ENCODE peak calls at places on chromosomes 12 and 14, in four cellular contexts. G is upper lobe of left lung, J is ovary, V is breast epithelium. U is an unnamed sample.

GRCh38 chr12:15899282-15899870 is 11.8 kb upstream of the DERA start:
- DNase-seq in G (no peak), J (no peak), V (no peak), U (no peak)

GRCh38 chr12:95733156-95733825 is 57.3 kb downstream of the NTN4 start:
- DNase-seq in G (no peak), J (no peak), V (no peak), U (no peak)

GRCh38 chr12:4449862-4450222 is 4.2 kb upstream of the FGF6 start:
- DNase-seq in G (no peak), J (no peak), V (no peak), U (no peak)

GRCh38 chr12:5200276-5201087 is 156.8 kb downstream of the KCNA5 start:
- DNase-seq in G (peak), J (no peak), V (no peak), U (peak)

GRCh38 chr12:45989857-45990467 is 412 bp downstream of the SCAF11 start:
- DNase-seq in G (no peak), J (peak), V (peak), U (peak)

GRCh38 chr14:30641207-30641606 is 19.1 kb downstream of the SCFD1 start:
- DNase-seq in G (no peak), J (no peak), V (no peak), U (no peak)

GRCh38 chr12:106301611-106302321 is 767 bp upstream of the TCP11L2 start:
- DNase-seq in G (peak), J (no peak), V (peak), U (peak)

GRCh38 chr14:29799718-29800117 is 127.9 kb downstream of the PRKD1 start:
- DNase-seq in G (no peak), J (no peak), V (no peak), U (no peak)

GRCh38 chr12:75658826-75659823 is 147.7 kb upstream of the KRR1 start:
- DNase-seq in G (no peak), J (no peak), V (no peak), U (no peak)

GRCh38 chr14:77320238-77320935 is at the start of gene POMT2:
- DNase-seq in G (peak), J (peak), V (peak), U (peak)

GRCh38 chr12:51692016-51692415 is 101.0 kb downstream of the SCN8A start:
- DNase-seq in G (no peak), J (no peak), V (no peak), U (no peak)

GRCh38 chr14:26984318-26985177 is 386.7 kb upstream of the NOVA1 start:
- DNase-seq in G (peak), J (peak), V (peak), U (no peak)

GRCh38 chr14:77000340-77001235 is 27.9 kb downstream of the IRF2BPL start:
- DNase-seq in G (no peak), J (peak), V (no peak), U (no peak)

GRCh38 chr12:91196436-91196835 is 13.8 kb upstream of the DCN start:
- DNase-seq in G (no peak), J (no peak), V (no peak), U (no peak)

GRCh38 chr14:50901361-50901760 is 29.5 kb downstream of the ABHD12B start:
- DNase-seq in G (no peak), J (no peak), V (no peak), U (no peak)

GRCh38 chr12:92538970-92539749 is 163.6 kb upstream of the PLEKHG7 start:
- DNase-seq in G (no peak), J (no peak), V (no peak), U (no peak)

GRCh38 chr12:52390739-52391617 is 5.5 kb upstream of the KRT84 start:
- DNase-seq in G (no peak), J (no peak), V (no peak), U (no peak)

GRCh38 chr12:113128802-113129663 is 6.5 kb downstream of the RASAL1 start:
- DNase-seq in G (no peak), J (no peak), V (no peak), U (no peak)

GRCh38 chr14:92794547-92794941 is 439 bp downstream of the GOLGA5 start:
- DNase-seq in G (peak), J (no peak), V (no peak), U (peak)

GRCh38 chr12:119631930-119632678 is 35.8 kb upstream of the PRKAB1 start:
- DNase-seq in G (no peak), J (no peak), V (no peak), U (no peak)

GRCh38 chr14:101982621-101983020 is 18.2 kb downstream of the DYNC1H1 start:
- DNase-seq in G (no peak), J (no peak), V (no peak), U (no peak)

GRCh38 chr12:16008442-16008841 is 97.3 kb downstream of the DERA start:
- DNase-seq in G (no peak), J (no peak), V (no peak), U (no peak)

GRCh38 chr14:94753067-94753466 is 16.8 kb downstream of the GSC start:
- DNase-seq in G (no peak), J (no peak), V (no peak), U (no peak)

GRCh38 chr12:113926792-113927191 is 39.3 kb downstream of the RBM19 start:
- DNase-seq in G (no peak), J (no peak), V (no peak), U (no peak)

GRCh38 chr12:9669534-9669933 is at the start of gene CLEC2D:
- DNase-seq in G (no peak), J (no peak), V (no peak), U (no peak)

GRCh38 chr12:40058721-40059190 is 47.1 kb downstream of the SLC2A13 start:
- DNase-seq in G (no peak), J (no peak), V (no peak), U (no peak)

GRCh38 chr14:26199599-26200370 is 398.0 kb downstream of the NOVA1 start:
- DNase-seq in G (no peak), J (no peak), V (no peak), U (no peak)

GRCh38 chr14:80996049-80996901 is 40.9 kb downstream of the TSHR start:
- DNase-seq in G (peak), J (peak), V (no peak), U (peak)

GRCh38 chr14:103418508-103418818 is 33.2 kb downstream of the MARK3 start:
- DNase-seq in G (peak), J (no peak), V (no peak), U (no peak)

GRCh38 chr14:59583755-59584154 is 7.1 kb upstream of the CCDC175 start:
- DNase-seq in G (peak), J (no peak), V (no peak), U (no peak)

GRCh38 chr14:73750161-73750901 is 36.1 kb upstream of the PNMA1 start:
- DNase-seq in G (no peak), J (no peak), V (no peak), U (no peak)

GRCh38 chr14:73751157-73751691 is 37.0 kb upstream of the PNMA1 start:
- DNase-seq in G (no peak), J (no peak), V (no peak), U (no peak)

GRCh38 chr14:73753043-73753886 is 39.1 kb upstream of the PNMA1 start:
- DNase-seq in G (peak), J (no peak), V (no peak), U (no peak)

GRCh38 chr14:73753887-73754880 is 40.0 kb upstream of the PNMA1 start:
- DNase-seq in G (peak), J (no peak), V (no peak), U (no peak)

DNA sequence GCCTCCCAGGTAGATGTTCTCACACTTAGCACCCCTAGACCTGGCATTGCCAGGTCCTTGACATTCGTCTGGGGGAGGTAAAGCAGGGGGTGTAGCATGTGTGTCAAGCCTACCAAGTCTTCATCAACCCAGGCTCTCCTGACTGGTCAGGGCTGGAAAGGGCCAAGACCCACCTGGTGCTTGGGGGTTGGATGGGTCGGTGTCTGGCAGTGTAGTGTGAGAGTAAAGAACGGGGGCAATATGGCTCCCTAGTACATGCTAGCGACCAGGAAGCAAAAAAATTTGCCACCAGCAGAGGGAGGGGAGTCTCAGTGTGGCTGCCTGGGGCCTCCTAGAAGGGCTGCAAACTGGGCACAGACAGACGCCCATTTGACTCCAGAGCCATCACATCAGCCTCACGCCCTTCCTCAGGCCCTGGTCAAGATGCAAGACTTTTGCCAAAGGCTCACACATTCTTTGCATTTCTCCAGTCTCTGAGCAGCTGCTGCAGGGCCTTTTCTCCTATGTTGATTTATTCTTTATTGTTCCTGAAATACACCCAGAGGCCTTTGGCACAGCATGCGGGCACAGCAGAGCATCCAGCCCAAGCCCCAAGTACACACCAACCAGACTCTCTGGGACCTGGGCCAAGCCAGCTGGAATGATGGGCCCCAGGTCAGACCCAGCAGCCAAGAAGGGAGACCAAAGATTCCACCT is 38.3 kb upstream of the PNMA1 start:
- DNase-seq in G (no peak), J (peak), V (peak), U (no peak)
- TF ChIP-seq POLR2A in G (no peak), J (no peak), V (no peak), U (peak)

GRCh38 chr12:6534158-6534913 is at the start of gene GAPDH:
- DNase-seq in G (peak), J (peak), V (peak), U (peak)

GRCh38 chr12:6530576-6531260 is 3.6 kb upstream of the GAPDH start:
- DNase-seq in G (no peak), J (no peak), V (no peak), U (no peak)

GRCh38 chr12:6532927-6533652 is 1.2 kb upstream of the GAPDH start:
- DNase-seq in G (peak), J (no peak), V (peak), U (no peak)

GRCh38 chr12:6533653-6534157 is 612 bp upstream of the GAPDH start:
- DNase-seq in G (peak), J (peak), V (no peak), U (peak)

GRCh38 chr12:6532051-6532926 is 2.0 kb upstream of the GAPDH start:
- DNase-seq in G (peak), J (peak), V (no peak), U (peak)
- TF ChIP-seq POLR2A in G (no peak), J (no peak), V (no peak), U (peak)

GRCh38 chr14:23299986-23300686 is 2.5 kb downstream of the PPP1R3E start:
- DNase-seq in G (no peak), J (no peak), V (no peak), U (no peak)

GRCh38 chr14:23301288-23301968 is 1.2 kb downstream of the PPP1R3E start:
- DNase-seq in G (peak), J (peak), V (peak), U (peak)

GRCh38 chr14:23300687-23301223 is 1.9 kb downstream of the PPP1R3E start:
- DNase-seq in G (peak), J (no peak), V (no peak), U (no peak)

GRCh38 chr14:23301969-23302289 is 730 bp downstream of the PPP1R3E start:
- DNase-seq in G (no peak), J (no peak), V (no peak), U (no peak)

DNA sequence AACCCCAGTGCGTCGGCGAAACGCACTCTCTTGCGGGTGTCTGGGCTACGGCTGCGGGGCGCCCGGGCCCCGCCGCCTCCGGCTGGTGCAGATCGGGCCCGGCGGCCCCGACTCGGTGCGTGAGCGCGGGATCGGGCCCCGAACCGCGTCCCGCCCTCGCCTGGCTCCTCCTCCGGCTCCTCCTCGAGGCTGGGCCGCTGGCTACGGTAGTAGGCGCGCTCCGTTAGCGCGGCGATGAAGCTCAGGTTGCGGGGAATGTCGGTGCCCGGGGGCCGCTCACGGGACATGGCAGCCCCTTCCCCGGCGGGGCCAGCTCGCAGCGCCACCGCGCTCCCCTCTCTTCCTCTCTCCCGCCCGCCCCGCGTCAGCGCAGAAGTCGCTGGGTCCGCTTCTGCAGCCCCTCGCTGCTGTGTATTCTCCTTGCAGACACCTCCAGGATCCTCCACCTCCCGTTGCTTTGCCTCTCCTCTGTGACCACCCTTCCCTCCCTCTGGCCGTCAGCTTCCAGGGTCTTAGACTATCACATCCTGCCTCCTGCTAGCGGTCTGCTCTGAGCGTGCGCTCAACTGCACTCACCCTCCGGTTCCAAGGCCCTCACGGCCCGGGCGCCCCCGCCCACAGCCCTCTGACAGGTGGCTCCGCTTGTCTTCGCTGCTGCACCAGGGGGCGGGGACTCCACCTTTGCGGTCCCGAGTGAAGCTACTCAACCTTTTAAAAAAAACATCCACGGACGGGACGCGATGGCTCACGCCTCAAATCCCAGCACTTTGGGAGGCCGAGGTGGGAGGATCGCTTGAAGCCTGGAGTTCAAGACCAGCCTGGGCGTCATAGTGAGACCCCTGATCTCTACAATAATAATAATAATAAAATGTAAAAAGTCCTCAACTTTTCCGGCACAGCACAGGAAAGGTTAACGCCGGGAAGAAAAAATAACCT is at the start of gene PPP1R3E:
- DNase-seq in G (peak), J (peak), V (no peak), U (peak)
- TF ChIP-seq POLR2A in G (no peak), J (no peak), V (no peak), U (peak)

DNA sequence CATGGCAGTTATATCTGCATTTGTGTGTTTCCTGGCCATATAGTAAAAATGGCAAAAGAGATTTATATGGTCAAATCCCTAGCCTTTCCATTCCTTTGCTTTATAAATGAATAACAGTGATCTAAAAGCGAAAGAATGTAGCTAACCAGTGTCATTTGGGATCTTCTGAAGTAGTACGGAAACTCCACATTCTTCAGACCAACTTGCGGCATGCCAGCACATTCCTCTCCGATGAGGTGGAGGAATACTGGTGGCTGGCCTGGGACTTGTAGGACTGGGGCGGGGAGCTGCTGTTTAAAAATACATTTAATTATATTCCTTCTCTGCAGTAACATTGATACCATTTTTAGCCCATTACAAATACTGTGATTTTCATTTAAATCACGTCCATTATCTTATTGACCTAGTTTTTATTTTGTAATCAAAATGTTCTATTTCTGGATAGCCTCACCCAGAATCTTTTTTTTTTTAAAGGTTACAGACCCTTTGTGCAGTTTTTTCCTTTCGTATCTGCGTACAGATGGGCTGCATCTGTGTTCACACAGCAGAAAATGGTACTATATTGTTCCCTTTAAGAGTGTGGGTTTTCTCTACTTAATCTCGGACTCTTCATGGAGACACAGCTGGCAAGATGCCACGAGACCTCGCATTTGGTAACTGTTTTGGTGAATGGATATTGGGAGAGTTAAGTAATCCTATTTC is 85.4 kb downstream of the SAMD4A start:
- DNase-seq in G (peak), J (peak), V (peak), U (no peak)
- TF ChIP-seq POLR2A in G (no peak), J (no peak), V (no peak), U (no peak)

GRCh38 chr14:74133833-74134481 is 49.2 kb downstream of the LIN52 start:
- DNase-seq in G (no peak), J (no peak), V (no peak), U (no peak)
- TF ChIP-seq POLR2A in G (no peak), J (no peak), V (no peak), U (no peak)

DNA sequence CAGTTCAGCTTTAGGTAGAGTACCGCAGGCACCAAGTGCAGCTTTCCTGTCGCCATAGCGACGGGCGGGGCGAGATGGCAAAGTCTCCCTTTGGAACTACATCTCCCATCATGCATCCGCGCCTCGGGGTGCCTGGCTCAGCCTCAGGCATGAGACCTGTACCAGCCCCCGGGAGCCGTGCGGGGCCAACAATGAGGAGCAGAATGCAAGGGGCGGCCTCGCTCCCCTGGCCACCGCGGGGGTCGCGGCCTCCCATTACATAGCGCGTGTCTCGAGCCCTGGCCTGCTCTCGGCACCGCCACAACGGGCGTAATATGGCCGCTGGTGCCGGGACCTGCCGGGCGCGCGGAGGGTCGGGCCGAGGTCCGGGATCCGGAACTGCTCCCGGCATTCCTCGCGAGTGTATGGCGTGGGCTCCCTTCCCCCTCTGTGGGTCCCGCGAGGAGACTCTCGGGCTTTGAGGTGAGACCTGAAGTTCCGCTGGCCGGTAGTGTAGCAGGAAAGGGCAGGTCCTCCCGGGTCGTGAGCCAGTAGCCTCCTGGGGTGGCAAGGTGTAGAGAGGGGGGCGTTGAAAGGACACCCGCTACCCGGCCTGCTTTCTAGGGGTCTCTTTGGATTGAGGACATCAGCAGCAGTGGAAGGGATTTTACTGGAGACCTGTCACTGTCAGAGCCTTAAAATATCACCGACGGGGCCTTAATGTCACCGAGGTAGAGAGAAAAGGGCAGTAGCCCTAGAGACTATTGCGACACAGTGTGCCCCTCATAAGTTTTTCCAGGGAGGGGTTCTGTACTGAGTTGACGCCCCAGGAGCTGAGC is at the start of gene THTPA:
- DNase-seq in G (peak), J (peak), V (peak), U (peak)
- TF ChIP-seq POLR2A in G (no peak), J (no peak), V (no peak), U (peak)

GRCh38 chr12:570237-570925 is 92.9 kb downstream of the NINJ2 start:
- DNase-seq in G (peak), J (peak), V (peak), U (no peak)
- TF ChIP-seq POLR2A in G (no peak), J (peak), V (no peak), U (no peak)